ENCODE peak calls at places on chromosome 17, in six cellular contexts. One of them, this sample, is unnamed.
A peak's percentile ranks its signal among the peaks of the same experiment; 100 is the strongest.

GRCh38 chr17:61813211-61813610 is 50.1 kb downstream of the BRIP1 start:
- DNase-seq in endothelial cell: no peak
- DNase-seq in mesothelial cell of epicardium: no peak
- DNase-seq in astrocyte of the cerebellum: no peak
- DNase-seq in cardiac fibroblast: no peak
- DNase-seq in testis: no peak
- DNase-seq in this sample: no peak

GRCh38 chr17:74270333-74270732 is 3.7 kb upstream of the DNAI2 start:
- DNase-seq in endothelial cell: no peak
- DNase-seq in mesothelial cell of epicardium: no peak
- DNase-seq in astrocyte of the cerebellum: no peak
- DNase-seq in cardiac fibroblast: peak; percentile 21
- DNase-seq in testis: no peak
- DNase-seq in this sample: no peak

GRCh38 chr17:57203076-57203475 is 53.2 kb upstream of the MSI2 start:
- DNase-seq in endothelial cell: no peak
- DNase-seq in mesothelial cell of epicardium: no peak
- DNase-seq in astrocyte of the cerebellum: no peak
- DNase-seq in cardiac fibroblast: no peak
- DNase-seq in testis: no peak
- DNase-seq in this sample: no peak

GRCh38 chr17:40448213-40448638 is 5.0 kb downstream of the IGFBP4 start:
- DNase-seq in endothelial cell: no peak
- DNase-seq in mesothelial cell of epicardium: no peak
- DNase-seq in astrocyte of the cerebellum: no peak
- DNase-seq in cardiac fibroblast: peak; percentile 68
- DNase-seq in testis: no peak
- DNase-seq in this sample: no peak

GRCh38 chr17:21127508-21128077 is 829 bp downstream of the DHRS7B start:
- DNase-seq in endothelial cell: no peak
- DNase-seq in mesothelial cell of epicardium: no peak
- DNase-seq in astrocyte of the cerebellum: no peak
- DNase-seq in cardiac fibroblast: peak; percentile 14
- DNase-seq in testis: no peak
- DNase-seq in this sample: no peak

GRCh38 chr17:66138120-66138519 is 53.8 kb downstream of the CEP112 start:
- DNase-seq in endothelial cell: peak; percentile 3
- DNase-seq in mesothelial cell of epicardium: no peak
- DNase-seq in astrocyte of the cerebellum: no peak
- DNase-seq in cardiac fibroblast: no peak
- DNase-seq in testis: no peak
- DNase-seq in this sample: no peak

GRCh38 chr17:72388765-72389473 is 268.1 kb downstream of the SOX9 start:
- DNase-seq in endothelial cell: no peak
- DNase-seq in mesothelial cell of epicardium: no peak
- DNase-seq in astrocyte of the cerebellum: no peak
- DNase-seq in cardiac fibroblast: no peak
- DNase-seq in testis: no peak
- DNase-seq in this sample: no peak

GRCh38 chr17:37200497-37200896 is 175.3 kb upstream of the C17orf78 start:
- DNase-seq in endothelial cell: no peak
- DNase-seq in mesothelial cell of epicardium: no peak
- DNase-seq in astrocyte of the cerebellum: no peak
- DNase-seq in cardiac fibroblast: no peak
- DNase-seq in testis: no peak
- DNase-seq in this sample: no peak

GRCh38 chr17:77282524-77283515 is 142.1 kb downstream of the SEC14L1 start:
- DNase-seq in endothelial cell: no peak
- DNase-seq in mesothelial cell of epicardium: no peak
- DNase-seq in astrocyte of the cerebellum: no peak
- DNase-seq in cardiac fibroblast: peak; percentile 88
- DNase-seq in testis: no peak
- DNase-seq in this sample: no peak

GRCh38 chr17:2961446-2961845 is 102.0 kb downstream of the OR1D5 start:
- DNase-seq in endothelial cell: no peak
- DNase-seq in mesothelial cell of epicardium: no peak
- DNase-seq in astrocyte of the cerebellum: no peak
- DNase-seq in cardiac fibroblast: no peak
- DNase-seq in testis: peak; percentile 6
- DNase-seq in this sample: no peak

GRCh38 chr17:76452646-76453430 is at the start of gene UBE2O:
- DNase-seq in endothelial cell: peak; percentile 95
- DNase-seq in mesothelial cell of epicardium: peak; percentile 94
- DNase-seq in astrocyte of the cerebellum: peak; percentile 47
- DNase-seq in cardiac fibroblast: peak; percentile 88
- DNase-seq in testis: peak; percentile 91
- DNase-seq in this sample: peak; percentile 94

GRCh38 chr17:12519956-12520594 is 145.6 kb upstream of the MYOCD start:
- DNase-seq in endothelial cell: no peak
- DNase-seq in mesothelial cell of epicardium: no peak
- DNase-seq in astrocyte of the cerebellum: no peak
- DNase-seq in cardiac fibroblast: no peak
- DNase-seq in testis: no peak
- DNase-seq in this sample: no peak
- TF ChIP-seq CTCF in endothelial cell: no peak
- TF ChIP-seq CTCF in mesothelial cell of epicardium: no peak
- TF ChIP-seq CTCF in astrocyte of the cerebellum: no peak
- TF ChIP-seq CTCF in cardiac fibroblast: no peak
- TF ChIP-seq CTCF in testis: no peak
- TF ChIP-seq CTCF in this sample: no peak

GRCh38 chr17:38418693-38419507 is 9.4 kb upstream of the ARHGAP23 start:
- DNase-seq in endothelial cell: no peak
- DNase-seq in mesothelial cell of epicardium: no peak
- DNase-seq in astrocyte of the cerebellum: no peak
- DNase-seq in cardiac fibroblast: no peak
- DNase-seq in testis: no peak
- DNase-seq in this sample: no peak

GRCh38 chr17:38420518-38420917 is 7.7 kb upstream of the ARHGAP23 start:
- DNase-seq in endothelial cell: no peak
- DNase-seq in mesothelial cell of epicardium: no peak
- DNase-seq in astrocyte of the cerebellum: no peak
- DNase-seq in cardiac fibroblast: no peak
- DNase-seq in testis: no peak
- DNase-seq in this sample: no peak

GRCh38 chr17:38419508-38419981 is 8.7 kb upstream of the ARHGAP23 start:
- DNase-seq in endothelial cell: no peak
- DNase-seq in mesothelial cell of epicardium: no peak
- DNase-seq in astrocyte of the cerebellum: no peak
- DNase-seq in cardiac fibroblast: no peak
- DNase-seq in testis: no peak
- DNase-seq in this sample: no peak

GRCh38 chr17:38421871-38422819 is 6.1 kb upstream of the ARHGAP23 start:
- DNase-seq in endothelial cell: no peak
- DNase-seq in mesothelial cell of epicardium: no peak
- DNase-seq in astrocyte of the cerebellum: no peak
- DNase-seq in cardiac fibroblast: no peak
- DNase-seq in testis: no peak
- DNase-seq in this sample: no peak

GRCh38 chr17:38421224-38421841 is 6.9 kb upstream of the ARHGAP23 start:
- DNase-seq in endothelial cell: no peak
- DNase-seq in mesothelial cell of epicardium: peak; percentile 82
- DNase-seq in astrocyte of the cerebellum: peak; percentile 32
- DNase-seq in cardiac fibroblast: peak; percentile 79
- DNase-seq in testis: no peak
- DNase-seq in this sample: no peak
- TF ChIP-seq CTCF in endothelial cell: no peak
- TF ChIP-seq CTCF in mesothelial cell of epicardium: no peak
- TF ChIP-seq CTCF in astrocyte of the cerebellum: no peak
- TF ChIP-seq CTCF in cardiac fibroblast: no peak
- TF ChIP-seq CTCF in testis: no peak
- TF ChIP-seq CTCF in this sample: no peak

GRCh38 chr17:11144358-11145233 is 96.4 kb upstream of the SHISA6 start:
- DNase-seq in endothelial cell: no peak
- DNase-seq in mesothelial cell of epicardium: no peak
- DNase-seq in astrocyte of the cerebellum: no peak
- DNase-seq in cardiac fibroblast: peak; percentile 45
- DNase-seq in testis: peak; percentile 25
- DNase-seq in this sample: peak; percentile 23
- TF ChIP-seq CTCF in endothelial cell: peak; percentile 11
- TF ChIP-seq CTCF in mesothelial cell of epicardium: peak; percentile 57
- TF ChIP-seq CTCF in astrocyte of the cerebellum: no peak
- TF ChIP-seq CTCF in cardiac fibroblast: peak; percentile 47
- TF ChIP-seq CTCF in testis: peak; percentile 23
- TF ChIP-seq CTCF in this sample: peak; percentile 79

DNA sequence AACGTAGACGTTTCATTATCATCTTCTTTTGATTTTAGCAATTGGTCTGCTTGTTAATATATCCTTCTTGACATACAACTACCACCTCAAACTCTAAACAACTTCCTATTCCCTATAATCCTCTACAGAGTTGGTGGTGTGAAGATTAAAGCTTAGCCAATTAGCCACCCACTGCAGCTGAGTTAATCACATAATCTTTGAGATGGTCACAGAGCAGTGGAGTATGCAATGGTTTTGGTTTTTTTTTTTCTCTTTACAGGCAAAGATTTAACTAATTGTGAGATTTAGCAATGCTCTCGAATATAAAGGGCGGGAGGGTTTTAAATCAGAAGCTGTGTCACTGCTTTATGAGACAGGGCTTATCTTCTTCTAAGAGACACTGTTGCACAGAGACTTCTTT is 37.0 kb downstream of the STX8 start:
- DNase-seq in endothelial cell: no peak
- DNase-seq in mesothelial cell of epicardium: no peak
- DNase-seq in astrocyte of the cerebellum: no peak
- DNase-seq in cardiac fibroblast: no peak
- DNase-seq in testis: no peak
- DNase-seq in this sample: no peak
- TF ChIP-seq CTCF in endothelial cell: no peak
- TF ChIP-seq CTCF in mesothelial cell of epicardium: no peak
- TF ChIP-seq CTCF in astrocyte of the cerebellum: no peak
- TF ChIP-seq CTCF in cardiac fibroblast: no peak
- TF ChIP-seq CTCF in testis: no peak
- TF ChIP-seq CTCF in this sample: no peak